ENCODE peak calls at places on chromosomes 16 and 17, in six cellular contexts. C is body of pancreas, K is mesendoderm, R is HAP-1, S is GM23248, D is gastrocnemius medialis. E is an unnamed sample. For H3K4me1, the result is how much of the 10 kb centered on the place peaks cover.

GRCh38 chr17:81995463-81996231 is 18.2 kb downstream of the ASPSCR1 start:
- DNase-seq in C (no peak), K (no peak), R (no peak), S (no peak), D (no peak), E (peak)

GRCh38 chr16:51453296-51453695 is 302.2 kb upstream of the SALL1 start:
- DNase-seq in C (no peak), K (no peak), R (peak), S (no peak), D (no peak), E (no peak)

GRCh38 chr17:46264456-46265198 is 30.3 kb upstream of the LRRC37A start:
- DNase-seq in C (no peak), K (peak), R (no peak), S (peak), D (no peak), E (no peak)

GRCh38 chr17:27559506-27559931 is 71.5 kb upstream of the LGALS9 start:
- DNase-seq in C (peak), K (no peak), R (no peak), S (peak), D (no peak), E (peak)

GRCh38 chr17:38322156-38322779 is 21.5 kb downstream of the GPR179 start:
- DNase-seq in C (peak), K (peak), R (peak), S (peak), D (peak), E (no peak)

GRCh38 chr16:87955302-87956168 is 4.3 kb downstream of the BANP start:
- DNase-seq in C (no peak), K (no peak), R (no peak), S (peak), D (no peak), E (no peak)

GRCh38 chr16:86928517-86929148 is 350.3 kb downstream of the FOXL1 start:
- DNase-seq in C (no peak), K (peak), R (no peak), S (no peak), D (no peak), E (no peak)

GRCh38 chr17:79987187-79987889 is 48.3 kb downstream of the TBC1D16 start:
- DNase-seq in C (no peak), K (peak), R (no peak), S (peak), D (no peak), E (peak)

GRCh38 chr16:48481772-48482171 is 96.6 kb upstream of the SIAH1 start:
- DNase-seq in C (no peak), K (no peak), R (no peak), S (no peak), D (no peak), E (no peak)

GRCh38 chr16:11094838-11095565 is 150.6 kb downstream of the CLEC16A start:
- DNase-seq in C (no peak), K (no peak), R (no peak), S (no peak), D (no peak), E (no peak)

GRCh38 chr17:40956401-40957254 is 10.1 kb downstream of the KRT39 start:
- DNase-seq in C (no peak), K (no peak), R (no peak), S (peak), D (no peak), E (no peak)

GRCh38 chr17:40961586-40961985 is 5.2 kb downstream of the KRT39 start:
- DNase-seq in C (no peak), K (no peak), R (no peak), S (no peak), D (no peak), E (no peak)

GRCh38 chr17:40962059-40962561 is 4.6 kb downstream of the KRT39 start:
- DNase-seq in C (no peak), K (no peak), R (no peak), S (no peak), D (no peak), E (no peak)

GRCh38 chr17:40960144-40960543 is 6.6 kb downstream of the KRT39 start:
- DNase-seq in C (peak), K (no peak), R (no peak), S (no peak), D (no peak), E (no peak)

GRCh38 chr17:40958086-40958953 is 8.4 kb downstream of the KRT39 start:
- DNase-seq in C (peak), K (peak), R (no peak), S (no peak), D (no peak), E (no peak)
- H3K4me1 ChIP-seq in C (under half), K (under half), R (under half), S (half or more), D (under half), E (under half)

GRCh38 chr17:57949649-57950048 is 5.6 kb downstream of the CUEDC1 start:
- DNase-seq in C (no peak), K (no peak), R (no peak), S (peak), D (peak), E (no peak)
- H3K4me1 ChIP-seq in C (half or more), K (under half), R (half or more), S (half or more), D (half or more), E (under half)

GRCh38 chr17:59373879-59374495 is 42.5 kb downstream of the YPEL2 start:
- DNase-seq in C (no peak), K (no peak), R (no peak), S (peak), D (peak), E (no peak)

GRCh38 chr17:59369026-59369724 is 37.7 kb downstream of the YPEL2 start:
- DNase-seq in C (no peak), K (no peak), R (no peak), S (peak), D (peak), E (no peak)

GRCh38 chr17:59372138-59372751 is 40.8 kb downstream of the YPEL2 start:
- DNase-seq in C (peak), K (no peak), R (no peak), S (peak), D (peak), E (no peak)

GRCh38 chr17:59370580-59371299 is 39.3 kb downstream of the YPEL2 start:
- DNase-seq in C (peak), K (peak), R (no peak), S (no peak), D (peak), E (no peak)

GRCh38 chr17:59371426-59372099 is 40.1 kb downstream of the YPEL2 start:
- DNase-seq in C (peak), K (no peak), R (no peak), S (peak), D (peak), E (peak)
- H3K4me1 ChIP-seq in C (half or more), K (under half), R (under half), S (half or more), D (half or more), E (half or more)

GRCh38 chr17:72387969-72388368 is 267.1 kb downstream of the SOX9 start:
- DNase-seq in C (no peak), K (no peak), R (no peak), S (no peak), D (no peak), E (no peak)
- H3K4me1 ChIP-seq in C (under half), K (under half), R (under half), S (under half), D (under half), E (under half)

GRCh38 chr16:49836668-49837067 is 19.2 kb downstream of the ZNF423 start:
- DNase-seq in C (no peak), K (no peak), R (no peak), S (no peak), D (no peak), E (no peak)
- H3K4me1 ChIP-seq in C (under half), K (under half), R (under half), S (under half), D (half or more), E (under half)

GRCh38 chr17:29046440-29046839 is 3.5 kb downstream of the PIPOX start:
- DNase-seq in C (no peak), K (peak), R (no peak), S (no peak), D (no peak), E (no peak)
- H3K4me1 ChIP-seq in C (under half), K (under half), R (under half), S (under half), D (under half), E (under half)

E was measured in kidney.